ENCODE peak calls at places on chromosomes 5 and 9, in five cellular contexts. One of them, this sample, is unnamed.

GRCh38 chr9:419571-420156 is 205.0 kb downstream of the DOCK8 start:
- DNase-seq in esophagus muscularis mucosa: no peak
- DNase-seq in breast epithelium: no peak
- DNase-seq in A549: peak
- DNase-seq in pancreas: no peak
- DNase-seq in this sample: no peak

GRCh38 chr5:32027093-32027716 is 146.9 kb downstream of the GOLPH3 start:
- DNase-seq in breast epithelium: no peak
- DNase-seq in esophagus muscularis mucosa: no peak
- DNase-seq in A549: no peak
- DNase-seq in pancreas: no peak
- DNase-seq in this sample: no peak

GRCh38 chr9:32502996-32503395 is 23.0 kb downstream of the RIGI start:
- DNase-seq in A549: no peak
- DNase-seq in breast epithelium: no peak
- DNase-seq in esophagus muscularis mucosa: no peak
- DNase-seq in pancreas: no peak
- DNase-seq in this sample: no peak

GRCh38 chr9:11023201-11023600 is 410.4 kb upstream of the PTPRD start:
- DNase-seq in esophagus muscularis mucosa: no peak
- DNase-seq in A549: no peak
- DNase-seq in pancreas: no peak
- DNase-seq in breast epithelium: no peak
- DNase-seq in this sample: no peak

GRCh38 chr9:6226696-6227095 is 11.1 kb downstream of the IL33 start:
- DNase-seq in pancreas: peak
- DNase-seq in esophagus muscularis mucosa: no peak
- DNase-seq in A549: no peak
- DNase-seq in breast epithelium: no peak
- DNase-seq in this sample: peak

GRCh38 chr5:39780341-39780740 is 355.6 kb upstream of the DAB2 start:
- DNase-seq in breast epithelium: no peak
- DNase-seq in pancreas: no peak
- DNase-seq in esophagus muscularis mucosa: no peak
- DNase-seq in A549: no peak
- DNase-seq in this sample: no peak

GRCh38 chr9:110214956-110215355 is 7.0 kb upstream of the C9orf152 start:
- DNase-seq in A549: no peak
- DNase-seq in breast epithelium: no peak
- DNase-seq in pancreas: no peak
- DNase-seq in esophagus muscularis mucosa: no peak
- DNase-seq in this sample: no peak

GRCh38 chr9:21591221-21592062 is 109.3 kb upstream of the IFNE start:
- DNase-seq in esophagus muscularis mucosa: no peak
- DNase-seq in A549: peak
- DNase-seq in breast epithelium: peak
- DNase-seq in pancreas: no peak
- DNase-seq in this sample: peak

GRCh38 chr5:151101746-151102145 is 20.9 kb upstream of the TNIP1 start:
- DNase-seq in pancreas: peak
- DNase-seq in esophagus muscularis mucosa: no peak
- DNase-seq in breast epithelium: no peak
- DNase-seq in A549: no peak
- DNase-seq in this sample: no peak

GRCh38 chr5:55597014-55597981 is 62.5 kb upstream of the PLPP1 start:
- DNase-seq in breast epithelium: no peak
- DNase-seq in A549: peak
- DNase-seq in esophagus muscularis mucosa: no peak
- DNase-seq in pancreas: peak
- DNase-seq in this sample: peak

GRCh38 chr9:91433180-91433579 is 9.5 kb upstream of the NFIL3 start:
- DNase-seq in pancreas: no peak
- DNase-seq in A549: peak
- DNase-seq in breast epithelium: no peak
- DNase-seq in esophagus muscularis mucosa: no peak
- DNase-seq in this sample: no peak

GRCh38 chr5:13143630-13144029 is 800.9 kb downstream of the DNAH5 start:
- DNase-seq in pancreas: no peak
- DNase-seq in breast epithelium: no peak
- DNase-seq in esophagus muscularis mucosa: no peak
- DNase-seq in A549: no peak
- DNase-seq in this sample: no peak

GRCh38 chr9:20215552-20215951 is 406.7 kb downstream of the MLLT3 start:
- DNase-seq in A549: no peak
- DNase-seq in esophagus muscularis mucosa: no peak
- DNase-seq in breast epithelium: no peak
- DNase-seq in pancreas: no peak
- DNase-seq in this sample: no peak

GRCh38 chr9:109779711-109780452 is at the start of gene PALM2AKAP2:
- DNase-seq in pancreas: peak
- DNase-seq in breast epithelium: peak
- DNase-seq in A549: peak
- DNase-seq in esophagus muscularis mucosa: peak
- DNase-seq in this sample: peak

GRCh38 chr9:5587024-5587423 is 41.9 kb upstream of the RIC1 start:
- DNase-seq in breast epithelium: no peak
- DNase-seq in esophagus muscularis mucosa: no peak
- DNase-seq in pancreas: no peak
- DNase-seq in A549: no peak
- DNase-seq in this sample: no peak

GRCh38 chr9:131276107-131276888 is at the start of gene FAM78A:
- DNase-seq in breast epithelium: no peak
- DNase-seq in pancreas: no peak
- DNase-seq in esophagus muscularis mucosa: no peak
- DNase-seq in A549: no peak
- DNase-seq in this sample: peak

GRCh38 chr9:133729646-133730281 is 8.4 kb downstream of the SARDH start:
- DNase-seq in breast epithelium: no peak
- DNase-seq in A549: no peak
- DNase-seq in pancreas: no peak
- DNase-seq in esophagus muscularis mucosa: no peak
- DNase-seq in this sample: peak

GRCh38 chr5:41763537-41763936 is 106.7 kb downstream of the OXCT1 start:
- DNase-seq in esophagus muscularis mucosa: no peak
- DNase-seq in breast epithelium: no peak
- DNase-seq in A549: no peak
- DNase-seq in pancreas: no peak
- DNase-seq in this sample: no peak

GRCh38 chr9:134539613-134540012 is 102.0 kb upstream of the COL5A1 start:
- DNase-seq in esophagus muscularis mucosa: no peak
- DNase-seq in A549: no peak
- DNase-seq in breast epithelium: no peak
- DNase-seq in pancreas: no peak
- DNase-seq in this sample: no peak

GRCh38 chr5:14172149-14172795 is 29.1 kb downstream of the TRIO start:
- DNase-seq in breast epithelium: no peak
- DNase-seq in A549: no peak
- DNase-seq in esophagus muscularis mucosa: no peak
- DNase-seq in pancreas: no peak
- DNase-seq in this sample: no peak

GRCh38 chr9:131960805-131961495 is 118.7 kb downstream of the MED27 start:
- DNase-seq in esophagus muscularis mucosa: no peak
- DNase-seq in breast epithelium: no peak
- DNase-seq in A549: no peak
- DNase-seq in pancreas: no peak
- DNase-seq in this sample: no peak

GRCh38 chr9:131393622-131394463 is at the start of gene PRRC2B:
- DNase-seq in A549: peak
- DNase-seq in esophagus muscularis mucosa: no peak
- DNase-seq in breast epithelium: peak
- DNase-seq in pancreas: peak
- DNase-seq in this sample: peak

GRCh38 chr9:121073038-121073437 is 1.7 kb upstream of the CNTRL start:
- DNase-seq in esophagus muscularis mucosa: no peak
- DNase-seq in pancreas: no peak
- DNase-seq in breast epithelium: peak
- DNase-seq in A549: peak
- DNase-seq in this sample: peak

GRCh38 chr9:73807956-73808355 is 656.3 kb downstream of the ANXA1 start:
- DNase-seq in breast epithelium: no peak
- DNase-seq in esophagus muscularis mucosa: no peak
- DNase-seq in pancreas: no peak
- DNase-seq in A549: no peak
- DNase-seq in this sample: no peak

GRCh38 chr5:161134123-161134522 is 282.1 kb upstream of the ATP10B start:
- DNase-seq in esophagus muscularis mucosa: no peak
- DNase-seq in breast epithelium: no peak
- DNase-seq in A549: no peak
- DNase-seq in pancreas: no peak
- DNase-seq in this sample: no peak

GRCh38 chr9:92468206-92468605 is 14.1 kb downstream of the ASPN start:
- DNase-seq in A549: no peak
- DNase-seq in breast epithelium: no peak
- DNase-seq in pancreas: no peak
- DNase-seq in esophagus muscularis mucosa: no peak
- DNase-seq in this sample: no peak

GRCh38 chr5:1093361-1093760 is 18.5 kb downstream of the SLC12A7 start:
- DNase-seq in A549: no peak
- DNase-seq in esophagus muscularis mucosa: no peak
- DNase-seq in breast epithelium: no peak
- DNase-seq in pancreas: no peak
- DNase-seq in this sample: no peak

GRCh38 chr5:7868427-7868772 is 431 bp downstream of the FASTKD3 start:
- DNase-seq in pancreas: no peak
- DNase-seq in A549: no peak
- DNase-seq in breast epithelium: no peak
- DNase-seq in esophagus muscularis mucosa: no peak
- DNase-seq in this sample: no peak

GRCh38 chr9:86546712-86547111 is 192.5 kb upstream of the TUT7 start:
- DNase-seq in pancreas: no peak
- DNase-seq in A549: no peak
- DNase-seq in breast epithelium: no peak
- DNase-seq in esophagus muscularis mucosa: no peak
- DNase-seq in this sample: no peak

GRCh38 chr5:41817625-41818301 is 52.5 kb downstream of the OXCT1 start:
- DNase-seq in esophagus muscularis mucosa: no peak
- DNase-seq in pancreas: no peak
- DNase-seq in breast epithelium: no peak
- DNase-seq in A549: no peak
- DNase-seq in this sample: no peak

GRCh38 chr5:14178671-14179211 is 35.6 kb downstream of the TRIO start:
- DNase-seq in pancreas: no peak
- DNase-seq in A549: peak
- DNase-seq in breast epithelium: no peak
- DNase-seq in esophagus muscularis mucosa: no peak
- DNase-seq in this sample: no peak

GRCh38 chr5:71533142-71533541 is 54.0 kb upstream of the MCCC2 start:
- DNase-seq in esophagus muscularis mucosa: no peak
- DNase-seq in A549: no peak
- DNase-seq in pancreas: no peak
- DNase-seq in breast epithelium: no peak
- DNase-seq in this sample: no peak

GRCh38 chr5:116719087-116719486 is 144.5 kb upstream of the SEMA6A start:
- DNase-seq in breast epithelium: no peak
- DNase-seq in pancreas: no peak
- DNase-seq in A549: no peak
- DNase-seq in esophagus muscularis mucosa: no peak
- DNase-seq in this sample: no peak
- H3K4me3 ChIP-seq in breast epithelium: no peak
- H3K4me3 ChIP-seq in pancreas: no peak
- H3K4me3 ChIP-seq in A549: no peak
- H3K4me3 ChIP-seq in esophagus muscularis mucosa: no peak
- H3K4me3 ChIP-seq in this sample: no peak

GRCh38 chr5:167822241-167822640 is 469.2 kb upstream of the WWC1 start:
- DNase-seq in breast epithelium: no peak
- DNase-seq in esophagus muscularis mucosa: no peak
- DNase-seq in A549: no peak
- DNase-seq in pancreas: no peak
- DNase-seq in this sample: no peak

GRCh38 chr5:167821096-167821590 is 470.3 kb upstream of the WWC1 start:
- DNase-seq in pancreas: no peak
- DNase-seq in esophagus muscularis mucosa: no peak
- DNase-seq in breast epithelium: no peak
- DNase-seq in A549: no peak
- DNase-seq in this sample: no peak

GRCh38 chr5:167819406-167819805 is 472.0 kb upstream of the WWC1 start:
- DNase-seq in pancreas: no peak
- DNase-seq in esophagus muscularis mucosa: no peak
- DNase-seq in A549: no peak
- DNase-seq in breast epithelium: peak
- DNase-seq in this sample: no peak

GRCh38 chr5:167820266-167820988 is 471.0 kb upstream of the WWC1 start:
- DNase-seq in A549: no peak
- DNase-seq in esophagus muscularis mucosa: no peak
- DNase-seq in breast epithelium: peak
- DNase-seq in pancreas: no peak
- DNase-seq in this sample: no peak

GRCh38 chr5:167821669-167822068 is 469.8 kb upstream of the WWC1 start:
- DNase-seq in breast epithelium: no peak
- DNase-seq in pancreas: no peak
- DNase-seq in A549: no peak
- DNase-seq in esophagus muscularis mucosa: no peak
- DNase-seq in this sample: no peak
- H3K4me3 ChIP-seq in breast epithelium: no peak
- H3K4me3 ChIP-seq in pancreas: no peak
- H3K4me3 ChIP-seq in A549: no peak
- H3K4me3 ChIP-seq in esophagus muscularis mucosa: no peak
- H3K4me3 ChIP-seq in this sample: no peak

DNA sequence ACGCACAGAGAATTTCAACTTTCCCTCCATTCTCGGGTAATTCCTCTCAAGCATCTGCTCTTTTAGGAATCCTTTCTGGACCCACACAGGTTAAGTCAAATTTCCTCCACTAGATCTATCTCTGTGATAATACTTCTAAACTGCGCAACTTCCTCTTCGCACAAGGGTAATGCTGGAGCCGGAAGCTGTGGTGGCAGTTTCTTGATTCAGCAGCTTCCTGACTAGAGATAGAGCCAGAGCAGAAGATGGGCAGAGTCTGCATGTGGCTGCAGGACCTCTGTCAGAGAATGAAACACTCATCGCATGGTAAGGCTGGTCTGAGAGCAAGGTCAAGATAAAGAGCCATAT is 11.1 kb upstream of the CDC42SE2 start:
- DNase-seq in A549: no peak
- DNase-seq in breast epithelium: peak
- DNase-seq in pancreas: peak
- DNase-seq in esophagus muscularis mucosa: no peak
- DNase-seq in this sample: peak
- H3K4me3 ChIP-seq in A549: no peak
- H3K4me3 ChIP-seq in breast epithelium: no peak
- H3K4me3 ChIP-seq in pancreas: no peak
- H3K4me3 ChIP-seq in esophagus muscularis mucosa: no peak
- H3K4me3 ChIP-seq in this sample: no peak

DNA sequence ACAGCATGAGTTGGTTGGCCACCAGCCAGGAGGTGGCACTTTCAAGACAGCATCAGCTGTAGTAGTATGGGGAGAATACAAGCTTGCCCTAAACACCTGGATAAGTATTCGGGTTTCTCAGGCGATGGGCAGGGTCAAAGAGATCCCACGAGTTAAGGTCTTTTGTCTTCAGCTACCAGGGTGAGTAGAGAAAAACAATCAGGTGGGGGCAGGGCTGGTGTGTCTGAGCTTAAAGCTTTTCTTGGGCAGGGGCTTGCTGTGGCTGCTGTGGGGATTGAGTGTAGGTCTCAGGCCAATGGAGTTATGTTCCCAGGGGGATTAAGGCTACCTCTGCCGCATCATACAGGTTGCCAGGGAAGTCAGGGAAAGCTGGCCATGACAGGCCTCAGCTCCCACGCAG is 7.6 kb upstream of the C5orf47 start:
- DNase-seq in esophagus muscularis mucosa: no peak
- DNase-seq in A549: no peak
- DNase-seq in breast epithelium: no peak
- DNase-seq in pancreas: no peak
- DNase-seq in this sample: no peak
- H3K4me3 ChIP-seq in esophagus muscularis mucosa: no peak
- H3K4me3 ChIP-seq in A549: no peak
- H3K4me3 ChIP-seq in breast epithelium: no peak
- H3K4me3 ChIP-seq in pancreas: no peak
- H3K4me3 ChIP-seq in this sample: no peak

GRCh38 chr5:98069876-98070512 is 703.5 kb upstream of the RGMB start:
- DNase-seq in esophagus muscularis mucosa: no peak
- DNase-seq in pancreas: no peak
- DNase-seq in breast epithelium: no peak
- DNase-seq in A549: no peak
- DNase-seq in this sample: no peak
- H3K4me3 ChIP-seq in esophagus muscularis mucosa: no peak
- H3K4me3 ChIP-seq in pancreas: no peak
- H3K4me3 ChIP-seq in breast epithelium: no peak
- H3K4me3 ChIP-seq in A549: no peak
- H3K4me3 ChIP-seq in this sample: no peak